ENCODE peak calls at places on chromosomes 12 and 14, in four cellular contexts. M is fibroblast of the aortic adventitia, P is smooth muscle cell of the brain vasculature, U is GM12865. C is an unnamed sample.

GRCh38 chr12:130266751-130267150 is 70.9 kb upstream of the PIWIL1 start:
- DNase-seq in U (no peak), P (no peak), M (no peak), C (peak; percentile 71)

GRCh38 chr12:114381177-114381576 is 24.8 kb downstream of the TBX5 start:
- DNase-seq in M (no peak), U (no peak), P (no peak), C (no peak)

GRCh38 chr12:3216726-3217682 is 139.8 kb downstream of the TSPAN9 start:
- DNase-seq in U (no peak), M (peak; percentile 59), P (no peak), C (no peak)

GRCh38 chr12:130826151-130826801 is 12.8 kb downstream of the STX2 start:
- DNase-seq in U (peak; percentile 41), P (no peak), M (peak; percentile 63), C (peak; percentile 81)

GRCh38 chr12:118063567-118064391 is 2.8 kb upstream of the WSB2 start:
- DNase-seq in U (no peak), P (no peak), M (peak; percentile 63), C (no peak)

GRCh38 chr14:77980475-77981321 is 180.8 kb downstream of the ADCK1 start:
- DNase-seq in M (no peak), U (no peak), P (no peak), C (peak; percentile 63)

GRCh38 chr14:21749306-21749868 is 75.8 kb upstream of the OR4E1 start:
- DNase-seq in P (no peak), U (no peak), M (no peak), C (no peak)

GRCh38 chr12:107130830-107131760 is 37.7 kb upstream of the CRY1 start:
- DNase-seq in P (no peak), U (no peak), M (no peak), C (no peak)

GRCh38 chr14:64737391-64738305 is 33.4 kb downstream of the PLEKHG3 start:
- DNase-seq in U (no peak), M (no peak), P (no peak), C (no peak)

GRCh38 chr12:20415013-20415412 is 46.7 kb downstream of the PDE3A start:
- DNase-seq in U (no peak), M (peak; percentile 41), P (peak; percentile 40), C (no peak)

GRCh38 chr14:102907303-102907844 is 15.1 kb upstream of the AMN start:
- DNase-seq in P (no peak), M (no peak), U (no peak), C (no peak)

GRCh38 chr14:63212209-63212608 is 8.0 kb downstream of the RHOJ start:
- DNase-seq in P (no peak), U (no peak), M (no peak), C (no peak)

GRCh38 chr14:103144085-103144484 is 20.8 kb downstream of the TNFAIP2 start:
- DNase-seq in U (no peak), M (peak; percentile 54), P (no peak), C (no peak)

GRCh38 chr12:19799216-19799615 is 359.9 kb downstream of the AEBP2 start:
- DNase-seq in M (no peak), P (no peak), U (no peak), C (no peak)

GRCh38 chr12:85274076-85274415 is 6.0 kb upstream of the ALX1 start:
- DNase-seq in P (no peak), M (no peak), U (no peak), C (no peak)

GRCh38 chr12:27207626-27208413 is 36.3 kb upstream of the STK38L start:
- DNase-seq in M (peak; percentile 32), P (no peak), U (peak; percentile 94), C (no peak)

GRCh38 chr12:86228656-86229055 is 27.5 kb downstream of the MGAT4C start:
- DNase-seq in P (no peak), M (peak; percentile 10), U (no peak), C (no peak)

GRCh38 chr14:59148334-59148900 is 40.0 kb upstream of the DAAM1 start:
- DNase-seq in P (no peak), M (no peak), U (peak; percentile 34), C (no peak)

GRCh38 chr12:126464157-126464556 is 1398.9 kb downstream of the AACS start:
- DNase-seq in M (no peak), P (no peak), U (no peak), C (no peak)

GRCh38 chr14:104516906-104517305 is 62.7 kb upstream of the C14orf180 start:
- DNase-seq in M (no peak), U (no peak), P (no peak), C (no peak)

GRCh38 chr12:39227218-39227617 is 215.7 kb downstream of the KIF21A start:
- DNase-seq in M (no peak), P (no peak), U (no peak), C (no peak)

GRCh38 chr14:77376380-77376770 is 519 bp downstream of the TMED8 start:
- DNase-seq in M (peak; percentile 8), U (peak; percentile 56), P (no peak), C (peak; percentile 7)

GRCh38 chr12:67068773-67069450 is 200.2 kb upstream of the CAND1 start:
- DNase-seq in M (peak; percentile 13), P (no peak), U (peak; percentile 24), C (peak; percentile 60)

GRCh38 chr14:22555573-22556011 is 33.4 kb downstream of the DAD1 start:
- DNase-seq in U (peak; percentile 66), M (no peak), P (no peak), C (no peak)

GRCh38 chr14:23401331-23401730 is 6.7 kb downstream of the MYH6 start:
- DNase-seq in U (no peak), P (no peak), M (no peak), C (no peak)

GRCh38 chr12:10366875-10367274 is 23.0 kb downstream of the KLRK1 start:
- DNase-seq in M (peak; percentile 53), U (no peak), P (no peak), C (no peak)

GRCh38 chr12:6730169-6730568 is 6.3 kb downstream of the COPS7A start:
- DNase-seq in U (peak; percentile 30), P (no peak), M (no peak), C (no peak)

GRCh38 chr14:73365727-73366126 is 92.6 kb downstream of the NUMB start:
- DNase-seq in M (peak; percentile 49), U (no peak), P (no peak), C (no peak)

GRCh38 chr14:32635103-32635719 is 303.5 kb upstream of the NPAS3 start:
- DNase-seq in U (no peak), M (peak; percentile 74), P (no peak), C (no peak)

GRCh38 chr12:49200882-49201594 is 12.2 kb upstream of the TUBA1A start:
- DNase-seq in M (peak; percentile 94), P (no peak), U (peak; percentile 65), C (no peak)

GRCh38 chr14:53896773-53897172 is 59.9 kb downstream of the BMP4 start:
- DNase-seq in U (no peak), P (no peak), M (no peak), C (no peak)

GRCh38 chr12:71892059-71892458 is 46.6 kb upstream of the TPH2 start:
- DNase-seq in U (no peak), M (no peak), P (no peak), C (no peak)

GRCh38 chr12:131565256-131566005 is 145.5 kb upstream of the SFSWAP start:
- DNase-seq in U (no peak), P (no peak), M (no peak), C (peak; percentile 64)

GRCh38 chr12:47120736-47121135 is 41.0 kb upstream of the AMIGO2 start:
- DNase-seq in P (no peak), M (no peak), U (no peak), C (no peak)

GRCh38 chr14:50542941-50543418 is 10.6 kb upstream of the MAP4K5 start:
- DNase-seq in M (peak; percentile 69), U (peak; percentile 70), P (no peak), C (no peak)

C was measured in ELF-1.